ENCODE peak calls at places on chromosomes 7 and 10, in four cellular contexts. G, U, T and V are unnamed samples.

GRCh38 chr10:70324341-70324861 is 40.6 kb upstream of the NPFFR1 start:
- DNase-seq in U (no peak), T (no peak), G (peak), V (no peak)

GRCh38 chr10:102645388-102645740 is 1.1 kb downstream of the TRIM8 start:
- DNase-seq in G (peak), T (no peak), U (peak), V (peak)

GRCh38 chr7:155851892-155852291 is 39.6 kb upstream of the SHH start:
- DNase-seq in T (no peak), U (no peak), G (no peak), V (no peak)

GRCh38 chr10:70683601-70684329 is 11.5 kb downstream of the ADAMTS14 start:
- DNase-seq in U (no peak), G (peak), T (no peak), V (no peak)

GRCh38 chr7:13821152-13821787 is 168.2 kb downstream of the ETV1 start:
- DNase-seq in T (no peak), G (no peak), U (no peak), V (no peak)

GRCh38 chr10:60649485-60650271 is 128.6 kb upstream of the CDK1 start:
- DNase-seq in U (no peak), T (no peak), G (no peak), V (peak)

GRCh38 chr7:76310102-76310957 is 7.9 kb downstream of the HSPB1 start:
- DNase-seq in G (peak), T (no peak), U (peak), V (peak)

GRCh38 chr7:100162874-100163533 is 4.5 kb upstream of the TRAPPC14 start:
- DNase-seq in U (no peak), T (no peak), G (peak), V (no peak)

GRCh38 chr7:123682690-123683089 is 27.0 kb downstream of the LMOD2 start:
- DNase-seq in T (peak), U (no peak), G (peak), V (peak)

GRCh38 chr7:3034591-3035150 is 9.0 kb downstream of the CARD11 start:
- DNase-seq in G (no peak), T (no peak), U (no peak), V (no peak)

GRCh38 chr7:83410989-83411591 is 237.8 kb downstream of the SEMA3E start:
- DNase-seq in T (no peak), U (no peak), G (no peak), V (peak)

GRCh38 chr7:2523941-2524807 is 4.6 kb downstream of the LFNG start:
- DNase-seq in U (peak), G (peak), T (no peak), V (peak)

GRCh38 chr10:96267234-96267705 is 4.1 kb downstream of the BLNK start:
- DNase-seq in T (no peak), U (no peak), G (no peak), V (no peak)